ENCODE peak calls at places on chromosome 1, in five cellular contexts. Y, M, Q, E and N are unnamed samples.

GRCh38 chr1:150516050-150516591 is 569 bp downstream of the FALEC start:
- DNase-seq in Y (no peak), M (no peak), Q (no peak), E (peak; percentile 16), N (no peak)

GRCh38 chr1:208717490-208717889 is 473.3 kb upstream of the PLXNA2 start:
- DNase-seq in Y (no peak), M (no peak), Q (no peak), E (no peak), N (no peak)

GRCh38 chr1:212649020-212649419 is 40.5 kb downstream of the ATF3 start:
- DNase-seq in Y (no peak), M (no peak), Q (no peak), E (no peak), N (no peak)

GRCh38 chr1:85602536-85602935 is 22.0 kb downstream of the CCN1 start:
- DNase-seq in Y (no peak), M (no peak), Q (no peak), E (no peak), N (no peak)

GRCh38 chr1:181349512-181349911 is 133.8 kb upstream of the CACNA1E start:
- DNase-seq in Y (no peak), M (no peak), Q (no peak), E (no peak), N (no peak)

GRCh38 chr1:172897738-172898137 is 153.0 kb downstream of the TNFSF18 start:
- DNase-seq in Y (no peak), M (no peak), Q (no peak), E (no peak), N (no peak)

GRCh38 chr1:33443067-33443704 is 12.3 kb upstream of the PHC2 start:
- DNase-seq in Y (no peak), M (no peak), Q (no peak), E (no peak), N (no peak)

GRCh38 chr1:16158025-16158424 is 2.2 kb upstream of the EPHA2 start:
- DNase-seq in Y (no peak), M (no peak), Q (no peak), E (peak; percentile 36), N (no peak)

GRCh38 chr1:97277891-97278662 is 556.5 kb downstream of the PTBP2 start:
- DNase-seq in Y (no peak), M (no peak), Q (no peak), E (no peak), N (no peak)

GRCh38 chr1:48530727-48531351 is 58.8 kb upstream of the SPATA6 start:
- DNase-seq in Y (peak; percentile 92), M (no peak), Q (no peak), E (no peak), N (no peak)

GRCh38 chr1:36516372-36517018 is 33.8 kb upstream of the CSF3R start:
- DNase-seq in Y (peak; percentile 38), M (peak; percentile 39), Q (peak; percentile 71), E (peak; percentile 24), N (peak; percentile 19)